ENCODE peak calls at places on chromosomes 1 and 21, in ten cellular contexts. K is SK-N-SH, L is PC-3, Q is H9, F is PC-9, J is mesenchymal stem cell, Y is IMR-90, A is astrocyte, U is neural progenitor cell, G is GM23338. B is an unnamed sample.
A peak's percentile ranks its signal among the peaks of the same experiment; 100 is the strongest.

GRCh38 chr1:156677616-156678596 is 699 bp upstream of the NES start:
- DNase-seq in J (peak; percentile 95), A (peak; percentile 71), K (peak; percentile 78), L (peak; percentile 75), F (no peak), Q (peak; percentile 81), G (peak; percentile 93), Y (peak; percentile 89), U (peak; percentile 90), B (peak; percentile 58)

GRCh38 chr21:35751171-35751570 is 309.2 kb downstream of the SETD4 start:
- DNase-seq in J (no peak), K (no peak), U (no peak), A (no peak), Y (no peak), L (no peak), G (no peak), Q (no peak), F (no peak), B (no peak)

GRCh38 chr1:63512584-63512983 is 10.4 kb downstream of the ITGB3BP start:
- DNase-seq in Y (no peak), G (no peak), L (no peak), Q (no peak), K (no peak), U (no peak), A (no peak), F (no peak), J (no peak), B (no peak)

GRCh38 chr1:157111396-157112165 is 12.0 kb upstream of the ETV3L start:
- DNase-seq in G (peak; percentile 83), Q (peak; percentile 70), A (no peak), L (no peak), Y (no peak), F (no peak), U (peak; percentile 48), J (no peak), K (no peak), B (no peak)

GRCh38 chr1:50047916-50048694 is 24.4 kb upstream of the AGBL4 start:
- DNase-seq in K (peak; percentile 87), L (no peak), Y (no peak), A (no peak), U (peak; percentile 1), F (no peak), G (peak; percentile 86), Q (peak; percentile 74), J (no peak), B (no peak)

GRCh38 chr1:154552036-154552435 is 6.4 kb downstream of the UBE2Q1 start:
- DNase-seq in K (no peak), G (no peak), Q (no peak), F (no peak), U (no peak), A (no peak), J (no peak), L (no peak), Y (no peak), B (no peak)

GRCh38 chr1:205488074-205488723 is 16.3 kb upstream of the CDK18 start:
- DNase-seq in K (peak; percentile 83), F (peak; percentile 62), L (peak; percentile 83), Q (peak; percentile 78), Y (peak; percentile 59), J (peak; percentile 74), U (peak; percentile 89), A (peak; percentile 36), G (peak; percentile 93), B (peak; percentile 84)

GRCh38 chr1:1044455-1044854 is 24.5 kb downstream of the AGRN start:
- DNase-seq in A (no peak), K (no peak), U (no peak), F (no peak), Y (no peak), J (no peak), G (no peak), Q (no peak), L (no peak), B (no peak)

GRCh38 chr21:46092811-46093667 is 4.9 kb upstream of the COL6A2 start:
- DNase-seq in Q (no peak), G (no peak), K (no peak), U (no peak), Y (no peak), J (no peak), L (no peak), A (no peak), F (no peak), B (no peak)

GRCh38 chr1:47189844-47190562 is at the start of gene PDZK1IP1:
- DNase-seq in Q (peak; percentile 47), L (no peak), K (no peak), A (peak; percentile 63), J (peak; percentile 38), G (peak; percentile 46), Y (peak; percentile 67), U (peak; percentile 67), F (no peak), B (no peak)

GRCh38 chr1:16302709-16303627 is 49.3 kb downstream of the FBXO42 start:
- DNase-seq in L (no peak), K (no peak), J (no peak), F (no peak), A (no peak), U (no peak), Q (no peak), G (no peak), Y (peak; percentile 10), B (no peak)

GRCh38 chr1:168392958-168393357 is 112.3 kb downstream of the TBX19 start:
- DNase-seq in F (no peak), U (no peak), A (no peak), J (no peak), L (peak; percentile 23), G (no peak), K (no peak), Q (no peak), Y (no peak), B (no peak)

DNA sequence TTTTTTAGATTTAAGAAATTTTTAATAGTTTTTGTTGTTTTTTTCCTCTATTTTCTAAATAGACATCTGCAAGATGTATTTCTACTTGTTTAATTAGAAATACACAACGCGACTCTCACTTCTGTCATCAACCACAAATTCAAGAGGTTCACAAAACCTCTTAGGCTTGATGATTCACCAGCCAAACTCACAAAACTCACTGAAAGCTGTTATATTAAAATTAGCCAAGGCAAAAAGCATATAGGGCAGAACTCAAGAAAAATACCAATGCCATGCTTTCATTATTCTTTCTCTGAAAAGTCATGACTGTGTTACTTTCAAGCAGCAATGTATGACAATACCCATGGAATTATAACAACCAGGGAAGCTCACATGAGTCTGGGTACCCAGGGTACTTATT is 487.0 kb upstream of the RGS18 start:
- DNase-seq in F (no peak), J (peak; percentile 29), A (peak; percentile 70), G (no peak), Q (no peak), Y (peak; percentile 62), L (peak; percentile 8), U (no peak), K (no peak), B (no peak)
- H2AFZ ChIP-seq in F (no peak overlapping the region), J (no peak overlapping the region), A (peak overlapping the region; percentile 35), G (no peak overlapping the region), Q (no peak overlapping the region), Y (peak overlapping the region; percentile 58), L (no peak overlapping the region), U (no peak overlapping the region), K (no peak overlapping the region), B (no peak overlapping the region)

GRCh38 chr1:232164078-232164963 is 465.6 kb downstream of the SIPA1L2 start:
- DNase-seq in F (no peak), Y (no peak), U (no peak), K (no peak), L (peak; percentile 91), Q (no peak), A (no peak), J (peak; percentile 21), G (no peak), B (no peak)
- H2AFZ ChIP-seq in F (no peak overlapping the region), Y (no peak overlapping the region), U (no peak overlapping the region), K (no peak overlapping the region), L (no peak overlapping the region), Q (no peak overlapping the region), A (no peak overlapping the region), J (no peak overlapping the region), G (no peak overlapping the region), B (no peak overlapping the region)

DNA sequence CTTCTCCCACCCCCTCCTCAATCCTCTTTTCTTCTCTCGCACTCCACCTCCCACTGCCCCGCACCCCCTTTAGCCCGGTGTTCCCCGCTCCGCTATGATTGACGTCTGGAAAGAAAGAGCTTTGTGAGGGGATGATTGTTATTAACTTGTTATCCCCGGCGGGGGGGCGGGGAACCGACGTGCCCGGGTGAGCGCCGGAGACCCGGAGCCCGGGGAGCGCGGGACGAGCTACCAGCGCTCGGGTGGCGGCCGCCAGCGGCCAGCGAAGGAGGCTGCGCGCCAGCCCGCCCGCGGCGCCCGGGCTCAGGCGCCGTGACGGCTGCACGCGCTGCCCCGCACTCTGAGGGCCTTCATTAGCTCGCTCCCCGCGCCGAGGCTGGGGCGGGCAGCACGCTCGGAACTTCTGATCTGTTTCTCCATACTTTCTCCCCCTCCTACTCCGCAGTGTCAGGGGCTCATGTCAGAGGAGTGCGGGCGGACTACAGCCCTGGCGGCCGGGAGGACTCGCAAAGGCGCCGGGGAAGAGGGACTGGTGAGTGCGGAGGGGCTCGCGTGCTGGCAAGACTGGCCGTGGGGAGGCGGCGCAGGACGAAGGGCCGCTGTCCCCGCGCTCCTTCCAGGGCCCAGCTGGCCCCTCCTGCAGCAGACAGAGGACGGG is 2.1 kb downstream of the LHX8 start:
- DNase-seq in F (no peak), Q (peak; percentile 64), K (peak; percentile 75), A (no peak), G (peak; percentile 76), U (peak; percentile 87), Y (no peak), L (no peak), J (peak; percentile 7), B (no peak)
- H2AFZ ChIP-seq in F (no peak overlapping the region), Q (no peak overlapping the region), K (peak overlapping the region; percentile 70), A (peak overlapping the region; percentile 60), G (peak overlapping the region; percentile 74), U (peak overlapping the region; percentile 53), Y (peak overlapping the region; percentile 41), L (no peak overlapping the region), J (no peak overlapping the region), B (no peak overlapping the region)

GRCh38 chr1:158330390-158330789 is 941 bp downstream of the CD1B start:
- DNase-seq in K (no peak), F (no peak), J (no peak), A (no peak), G (no peak), Y (no peak), U (no peak), L (no peak), Q (no peak), B (no peak)

GRCh38 chr1:158328424-158328823 is 2.9 kb downstream of the CD1B start:
- DNase-seq in U (no peak), F (no peak), L (no peak), G (no peak), Y (no peak), A (no peak), K (no peak), J (no peak), Q (no peak), B (no peak)

GRCh38 chr1:158329300-158329699 is 2.0 kb downstream of the CD1B start:
- DNase-seq in J (no peak), U (no peak), Y (no peak), G (no peak), K (no peak), Q (no peak), L (no peak), A (no peak), F (no peak), B (no peak)

GRCh38 chr1:158331431-158331830 is at the start of gene CD1B:
- DNase-seq in J (no peak), U (no peak), F (no peak), G (no peak), A (no peak), Q (no peak), Y (no peak), L (no peak), K (no peak), B (no peak)

GRCh38 chr1:158329807-158330206 is 1.5 kb downstream of the CD1B start:
- DNase-seq in F (no peak), G (peak; percentile 36), U (peak; percentile 5), A (no peak), Q (no peak), L (peak; percentile 28), Y (no peak), K (no peak), J (no peak), B (peak; percentile 78)
- H2AFZ ChIP-seq in F (no peak overlapping the region), G (no peak overlapping the region), U (no peak overlapping the region), A (no peak overlapping the region), Q (no peak overlapping the region), L (no peak overlapping the region), Y (no peak overlapping the region), K (no peak overlapping the region), J (no peak overlapping the region), B (no peak overlapping the region)

B was measured in Karpas-422.